ENCODE peak calls at places on chromosomes 4 and X, in five cellular contexts. S, V, P, L and X are unnamed samples. For H3K27me3, the result is how much of the 10 kb centered on the place peaks cover.

GRCh38 chr4:110621328-110621812 is 1.5 kb downstream of the PITX2 start:
- DNase-seq in S (no peak), V (no peak), P (no peak), L (no peak), X (peak)

GRCh38 chr4:6992728-6993655 is 50.2 kb upstream of the TADA2B start:
- DNase-seq in S (no peak), V (peak), P (no peak), L (no peak), X (peak)

GRCh38 chr4:164931551-164932324 is 45.7 kb downstream of the TRIM61 start:
- DNase-seq in S (no peak), V (peak), P (no peak), L (no peak), X (no peak)

GRCh38 chr4:122764808-122765189 is 32.3 kb downstream of the BBS12 start:
- DNase-seq in S (no peak), V (peak), P (no peak), L (no peak), X (peak)

GRCh38 chrX:87664381-87664780 is 146.8 kb downstream of the KLHL4 start:
- DNase-seq in S (no peak), V (peak), P (peak), L (no peak), X (peak)

GRCh38 chr4:39451423-39452023 is 7.2 kb downstream of the RPL9 start:
- DNase-seq in S (no peak), V (no peak), P (no peak), L (no peak), X (no peak)

GRCh38 chr4:98518555-98519267 is 139.7 kb downstream of the TSPAN5 start:
- DNase-seq in S (no peak), V (no peak), P (no peak), L (no peak), X (no peak)

GRCh38 chr4:848307-848691 is 22.4 kb upstream of the CPLX1 start:
- DNase-seq in S (no peak), V (no peak), P (no peak), L (no peak), X (no peak)

GRCh38 chrX:154014429-154015380 is 5.0 kb downstream of the IRAK1 start:
- DNase-seq in S (no peak), V (no peak), P (no peak), L (no peak), X (no peak)

GRCh38 chr4:77619408-77619807 is 13.8 kb downstream of the CXCL13 start:
- DNase-seq in S (no peak), V (no peak), P (no peak), L (no peak), X (no peak)

GRCh38 chr4:32087211-32087610 is 1367.0 kb downstream of the PCDH7 start:
- DNase-seq in S (no peak), V (no peak), P (no peak), L (no peak), X (no peak)

GRCh38 chr4:121790976-121791375 is 10.1 kb upstream of the EXOSC9 start:
- DNase-seq in S (no peak), V (no peak), P (no peak), L (no peak), X (no peak)

GRCh38 chr4:7291372-7292135 is 99.2 kb downstream of the SORCS2 start:
- DNase-seq in S (no peak), V (peak), P (no peak), L (no peak), X (no peak)

GRCh38 chr4:108683479-108683878 is 33.1 kb downstream of the OSTC start:
- DNase-seq in S (no peak), V (peak), P (no peak), L (no peak), X (peak)

GRCh38 chr4:1347410-1347864 is 429 bp downstream of the UVSSA start:
- DNase-seq in S (peak), V (peak), P (peak), L (no peak), X (peak)

GRCh38 chrX:146224442-146224841 is 406.8 kb downstream of the SLITRK2 start:
- DNase-seq in S (no peak), V (no peak), P (no peak), L (no peak), X (no peak)

GRCh38 chr4:37604464-37604863 is 81.7 kb downstream of the RELL1 start:
- DNase-seq in S (no peak), V (peak), P (no peak), L (no peak), X (peak)

GRCh38 chrX:64097891-64098290 is 107.6 kb downstream of the AMER1 start:
- DNase-seq in S (no peak), V (no peak), P (no peak), L (no peak), X (no peak)

GRCh38 chrX:17817242-17817641 is 43.9 kb downstream of the RAI2 start:
- DNase-seq in S (no peak), V (no peak), P (no peak), L (no peak), X (no peak)

GRCh38 chr4:98565646-98566403 is 92.6 kb downstream of the TSPAN5 start:
- DNase-seq in S (no peak), V (no peak), P (no peak), L (no peak), X (no peak)

GRCh38 chr4:184746532-184746870 is 12.6 kb upstream of the CENPU start:
- DNase-seq in S (no peak), V (peak), P (no peak), L (no peak), X (peak)

GRCh38 chr4:53935780-53936179 is 128.6 kb downstream of the CHIC2 start:
- DNase-seq in S (no peak), V (peak), P (no peak), L (no peak), X (no peak)

GRCh38 chr4:75180790-75181776 is 248.2 kb downstream of the PARM1 start:
- DNase-seq in S (peak), V (peak), P (no peak), L (no peak), X (peak)

GRCh38 chrX:32397562-32398216 is 813.7 kb downstream of the DMD start:
- DNase-seq in S (no peak), V (no peak), P (no peak), L (no peak), X (no peak)

GRCh38 chrX:32392655-32393054 is 818.7 kb downstream of the DMD start:
- DNase-seq in S (no peak), V (no peak), P (no peak), L (no peak), X (no peak)

GRCh38 chrX:32395878-32396277 is 815.5 kb downstream of the DMD start:
- DNase-seq in S (no peak), V (no peak), P (no peak), L (no peak), X (no peak)
- H3K27me3 ChIP-seq in S (under half), V (under half), P (under half), L (under half), X (under half)

DNA sequence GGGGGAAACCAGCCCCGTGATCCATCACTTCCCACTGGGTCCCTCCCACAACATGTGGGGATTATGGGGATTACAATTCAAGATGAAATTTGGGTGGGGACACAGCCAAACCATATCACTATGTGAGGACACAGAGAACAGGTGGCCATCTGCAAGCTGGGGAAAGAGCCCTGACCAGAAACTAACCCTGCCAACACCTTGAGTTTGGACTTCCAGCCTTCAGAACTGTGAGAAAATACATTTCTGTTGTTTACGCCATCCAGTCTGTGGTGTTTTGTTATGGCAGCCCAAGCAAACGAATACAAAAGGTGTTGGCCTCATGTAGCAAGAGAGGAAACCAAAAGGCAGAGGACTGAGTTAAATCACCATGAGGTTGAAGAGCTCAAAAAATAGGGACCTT is 169.9 kb upstream of the TENM3 start:
- DNase-seq in S (no peak), V (no peak), P (no peak), L (no peak), X (no peak)
- H2BK12ac ChIP-seq in S (no peak), V (no peak), P (no peak), L (no peak), X (no peak)

GRCh38 chr4:186936496-186937375 is 213.1 kb upstream of the FAT1 start:
- DNase-seq in S (no peak), V (peak), P (no peak), L (no peak), X (peak)

GRCh38 chr4:186932631-186933150 is 209.0 kb upstream of the FAT1 start:
- DNase-seq in S (no peak), V (no peak), P (no peak), L (no peak), X (peak)

GRCh38 chr4:186934255-186934654 is 210.6 kb upstream of the FAT1 start:
- DNase-seq in S (no peak), V (no peak), P (no peak), L (no peak), X (no peak)

GRCh38 chr4:186934841-186935443 is 211.3 kb upstream of the FAT1 start:
- DNase-seq in S (no peak), V (peak), P (no peak), L (no peak), X (peak)

DNA sequence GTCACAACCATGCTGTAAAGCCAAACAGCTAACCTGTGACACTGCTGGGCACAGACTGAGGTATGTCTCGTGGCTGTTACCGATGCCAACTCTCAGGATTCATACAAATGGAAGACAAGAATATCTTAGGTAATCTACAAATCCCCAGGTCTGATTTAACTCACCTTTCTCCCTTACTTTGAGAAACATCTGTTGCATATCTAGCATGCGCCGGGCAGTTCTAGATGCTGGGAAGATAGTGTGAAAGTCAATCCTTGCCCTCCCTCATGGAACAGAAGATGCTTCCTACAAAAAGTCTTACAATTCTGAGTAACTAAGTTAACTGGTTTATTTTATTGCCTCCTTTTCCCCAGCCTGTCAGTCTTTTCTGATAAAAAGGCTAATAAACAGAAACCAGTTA is 212.2 kb upstream of the FAT1 start:
- DNase-seq in S (no peak), V (peak), P (no peak), L (no peak), X (no peak)
- H3K14ac ChIP-seq in S (no peak), V (no peak), P (no peak), L (no peak), X (no peak)

GRCh38 chr4:27089186-27089585 is 228.5 kb downstream of the STIM2 start:
- DNase-seq in S (no peak), V (no peak), P (no peak), L (no peak), X (no peak)

GRCh38 chr4:27090406-27090805 is 229.8 kb downstream of the STIM2 start:
- DNase-seq in S (no peak), V (no peak), P (no peak), L (no peak), X (no peak)

GRCh38 chr4:27084685-27085356 is 224.2 kb downstream of the STIM2 start:
- DNase-seq in S (peak), V (peak), P (peak), L (no peak), X (peak)

GRCh38 chr4:27088491-27088890 is 227.8 kb downstream of the STIM2 start:
- DNase-seq in S (no peak), V (no peak), P (no peak), L (no peak), X (peak)

DNA sequence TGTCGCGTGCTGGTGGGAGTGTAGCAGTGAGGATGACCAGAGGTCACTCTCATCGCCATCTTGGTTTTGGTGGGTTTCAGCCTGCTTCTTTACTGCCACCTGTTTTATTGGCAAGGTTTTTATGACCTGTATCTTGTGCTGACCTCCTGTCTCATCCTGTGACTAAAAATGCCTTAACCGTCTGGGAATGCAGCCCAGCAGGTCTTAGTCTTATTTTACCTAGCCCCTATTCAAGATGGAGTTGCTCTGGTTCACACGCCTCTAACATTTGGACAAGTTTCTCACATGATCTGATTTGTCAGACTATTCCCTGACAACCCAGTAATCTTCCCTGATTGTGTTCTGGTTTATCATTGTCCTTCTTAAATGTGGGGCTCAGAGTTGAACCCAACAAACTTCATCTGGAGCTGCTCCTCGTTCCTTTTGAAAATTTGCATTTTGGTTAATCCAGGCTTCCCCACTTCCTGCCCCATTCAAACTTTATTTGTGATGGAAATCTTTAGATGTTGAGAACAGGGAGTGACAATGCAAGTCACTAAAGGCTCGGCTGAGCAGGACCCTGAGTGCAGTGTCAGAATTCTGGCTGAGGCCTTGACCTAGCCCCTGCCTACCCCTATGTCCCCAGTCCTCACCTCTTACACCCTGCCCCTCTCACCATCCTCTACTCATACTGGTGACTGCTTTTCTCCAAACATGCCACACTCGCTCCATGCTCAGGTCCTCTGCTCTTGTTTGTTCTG is 226.8 kb downstream of the STIM2 start:
- DNase-seq in S (peak), V (peak), P (no peak), L (no peak), X (no peak)
- H3K27me3 ChIP-seq in S (under half), V (under half), P (under half), L (under half), X (half or more)